ENCODE peak calls at places on chromosome 7, in five cellular contexts. F, X, E, L and R are unnamed samples. For H3K4me1, the result is how much of the 10 kb centered on the place peaks cover.

GRCh38 chr7:22859676-22860290 is 37.1 kb upstream of the TOMM7 start:
- DNase-seq in F (no peak), X (no peak), E (no peak), L (no peak), R (no peak)

GRCh38 chr7:69773535-69774225 is 175.4 kb downstream of the AUTS2 start:
- DNase-seq in F (peak), X (no peak), E (no peak), L (no peak), R (no peak)

GRCh38 chr7:143493755-143494154 is 16.1 kb downstream of the TAS2R41 start:
- DNase-seq in F (no peak), X (no peak), E (no peak), L (no peak), R (no peak)

GRCh38 chr7:154743211-154743610 is 259.7 kb downstream of the PAXIP1 start:
- DNase-seq in F (no peak), X (no peak), E (no peak), L (no peak), R (no peak)

GRCh38 chr7:7104314-7104698 is 78.0 kb upstream of the C1GALT1 start:
- DNase-seq in F (no peak), X (no peak), E (no peak), L (no peak), R (no peak)

GRCh38 chr7:148147438-148147837 is 443.1 kb upstream of the C7orf33 start:
- DNase-seq in F (no peak), X (no peak), E (no peak), L (no peak), R (no peak)

GRCh38 chr7:50954716-50955115 is 172.0 kb upstream of the GRB10 start:
- DNase-seq in F (no peak), X (no peak), E (no peak), L (peak), R (no peak)

GRCh38 chr7:2708041-2708440 is 20.0 kb downstream of the AMZ1 start:
- DNase-seq in F (no peak), X (no peak), E (no peak), L (no peak), R (no peak)

GRCh38 chr7:69599211-69599878 is 1.1 kb downstream of the AUTS2 start:
- DNase-seq in F (peak), X (no peak), E (no peak), L (no peak), R (no peak)

GRCh38 chr7:106717997-106718871 is 57.3 kb upstream of the CCDC71L start:
- DNase-seq in F (no peak), X (peak), E (no peak), L (peak), R (no peak)

GRCh38 chr7:26853788-26854393 is 10.5 kb downstream of the SKAP2 start:
- DNase-seq in F (no peak), X (peak), E (no peak), L (no peak), R (no peak)

GRCh38 chr7:132614428-132615076 is 38.3 kb upstream of the PLXNA4 start:
- DNase-seq in F (peak), X (no peak), E (peak), L (peak), R (no peak)

GRCh38 chr7:55593515-55594318 is 21.4 kb upstream of the VOPP1 start:
- DNase-seq in F (no peak), X (peak), E (peak), L (peak), R (no peak)

GRCh38 chr7:90816511-90817142 is 220.5 kb downstream of the CDK14 start:
- DNase-seq in F (no peak), X (peak), E (no peak), L (no peak), R (no peak)

GRCh38 chr7:1679966-1680730 is 10.1 kb downstream of the ELFN1 start:
- DNase-seq in F (peak), X (no peak), E (no peak), L (no peak), R (no peak)

GRCh38 chr7:39062811-39063210 is 85.1 kb downstream of the POU6F2 start:
- DNase-seq in F (no peak), X (no peak), E (no peak), L (no peak), R (no peak)

GRCh38 chr7:145313601-145314000 is 477.7 kb upstream of the TPK1 start:
- DNase-seq in F (no peak), X (no peak), E (no peak), L (no peak), R (no peak)

GRCh38 chr7:139915301-139915863 is 86.3 kb downstream of the TBXAS1 start:
- DNase-seq in F (no peak), X (peak), E (no peak), L (no peak), R (no peak)

DNA sequence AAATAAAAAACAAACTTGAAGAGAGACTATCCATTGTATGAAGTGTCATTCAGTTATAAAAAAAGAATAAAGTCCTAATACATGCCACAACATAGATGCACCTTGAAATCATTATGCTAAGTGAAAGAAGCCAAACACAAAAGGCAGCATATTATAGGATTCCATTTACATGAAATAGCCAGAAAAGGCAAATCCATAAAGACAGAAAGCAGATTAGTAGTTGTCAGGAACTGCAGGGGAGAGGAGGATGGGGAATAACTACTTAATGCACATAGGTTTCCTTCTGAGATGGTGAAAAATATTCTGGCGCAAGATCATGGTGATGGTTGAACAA is 6.6 kb upstream of the PON1 start:
- DNase-seq in F (no peak), X (no peak), E (no peak), L (no peak), R (no peak)
- H3K4me3 ChIP-seq in F (peak), X (no peak), E (peak), L (no peak), R (peak)

GRCh38 chr7:35723011-35723410 is 28.1 kb upstream of the HERPUD2 start:
- DNase-seq in F (no peak), X (peak), E (no peak), L (no peak), R (no peak)
- H3K4me1 ChIP-seq in F (under half), X (under half), E (half or more), L (under half), R (under half)

GRCh38 chr7:5351508-5352265 is 68.9 kb downstream of the SLC29A4 start:
- DNase-seq in F (peak), X (peak), E (no peak), L (no peak), R (no peak)
- H3K4me3 ChIP-seq in F (no peak), X (no peak), E (no peak), L (no peak), R (no peak)

GRCh38 chr7:30163231-30163894 is 28.6 kb downstream of the MTURN start:
- DNase-seq in F (no peak), X (no peak), E (no peak), L (no peak), R (no peak)
- H3K4me1 ChIP-seq in F (under half), X (under half), E (under half), L (under half), R (under half)

DNA sequence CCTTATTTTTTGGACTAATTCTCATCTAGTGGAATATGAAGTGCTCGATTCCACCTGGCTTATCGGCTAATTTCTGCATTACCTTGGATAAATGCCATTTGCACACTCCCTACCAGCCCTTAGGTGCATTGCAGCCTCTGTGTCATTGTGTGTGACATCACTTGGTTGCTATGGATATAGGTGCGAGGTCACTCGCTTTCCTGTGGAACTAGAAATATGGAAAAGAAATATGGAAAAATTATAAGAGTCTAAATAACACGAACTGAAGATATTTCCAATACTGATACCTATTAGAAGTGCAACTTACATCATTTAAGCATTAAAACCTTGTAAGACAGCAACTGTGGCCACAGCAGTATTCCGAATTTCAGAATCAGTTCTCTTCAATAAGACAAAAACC is 2.0 kb downstream of the YWHAG start:
- DNase-seq in F (peak), X (peak), E (no peak), L (no peak), R (peak)
- H3K4me3 ChIP-seq in F (peak), X (peak), E (peak), L (no peak), R (peak)

GRCh38 chr7:130951976-130952313 is 217.9 kb upstream of the KLF14 start:
- DNase-seq in F (no peak), X (no peak), E (no peak), L (no peak), R (no peak)

GRCh38 chr7:130951303-130951975 is 217.4 kb upstream of the KLF14 start:
- DNase-seq in F (no peak), X (no peak), E (no peak), L (no peak), R (no peak)

GRCh38 chr7:130952477-130952876 is 218.5 kb upstream of the KLF14 start:
- DNase-seq in F (no peak), X (no peak), E (no peak), L (no peak), R (no peak)

GRCh38 chr7:130954918-130955559 is 221.0 kb upstream of the KLF14 start:
- DNase-seq in F (no peak), X (no peak), E (no peak), L (no peak), R (no peak)

GRCh38 chr7:130953193-130953592 is 219.2 kb upstream of the KLF14 start:
- DNase-seq in F (no peak), X (no peak), E (no peak), L (no peak), R (no peak)
- H3K4me1 ChIP-seq in F (under half), X (under half), E (half or more), L (under half), R (half or more)

DNA sequence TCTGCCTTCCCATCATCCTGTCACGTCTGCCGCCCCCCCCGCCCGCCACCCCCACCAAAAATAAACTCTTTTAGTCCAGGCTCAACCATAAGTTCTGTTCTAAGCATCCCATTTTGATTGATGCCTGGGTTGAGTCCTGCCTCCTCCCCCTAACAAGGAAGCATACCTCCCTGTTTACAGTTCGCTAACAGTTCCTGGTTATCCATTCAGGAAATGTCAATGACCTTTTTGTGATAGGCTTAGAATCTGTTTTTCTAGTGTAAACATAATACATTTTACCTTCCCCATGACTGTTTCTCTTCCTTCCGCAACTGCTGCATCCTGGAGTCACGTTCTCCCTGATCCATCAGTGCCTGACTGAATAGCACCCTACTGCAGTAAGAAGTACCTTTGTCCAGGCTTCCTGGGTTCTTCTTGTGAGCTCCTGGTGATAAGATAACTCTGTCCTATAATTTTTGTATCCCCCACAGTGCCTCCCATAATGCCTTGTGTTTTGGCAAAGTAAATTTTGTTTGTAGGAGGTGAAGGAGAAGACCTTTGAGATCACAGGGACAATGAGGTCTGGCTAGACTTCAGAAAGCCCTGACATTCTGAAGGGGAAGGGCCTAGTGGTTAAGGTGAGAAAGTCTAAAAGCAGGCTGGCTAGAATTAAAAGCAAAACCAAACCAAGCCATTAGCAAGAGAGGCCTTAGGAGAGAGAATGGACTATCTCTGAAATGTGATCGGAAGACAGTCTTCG is 7.3 kb downstream of the AGFG2 start:
- DNase-seq in F (no peak), X (no peak), E (no peak), L (no peak), R (no peak)
- H3K4me3 ChIP-seq in F (no peak), X (no peak), E (no peak), L (no peak), R (no peak)

GRCh38 chr7:45092100-45092930 is 3.5 kb upstream of the NACAD start:
- DNase-seq in F (peak), X (peak), E (no peak), L (no peak), R (no peak)
- H3K4me1 ChIP-seq in F (under half), X (under half), E (under half), L (under half), R (under half)

GRCh38 chr7:129388353-129389098 is 45.7 kb upstream of the STRIP2 start:
- DNase-seq in F (no peak), X (no peak), E (no peak), L (no peak), R (no peak)

GRCh38 chr7:129389829-129390228 is 44.4 kb upstream of the STRIP2 start:
- DNase-seq in F (no peak), X (no peak), E (no peak), L (no peak), R (no peak)

GRCh38 chr7:129386563-129386962 is 47.7 kb upstream of the STRIP2 start:
- DNase-seq in F (no peak), X (no peak), E (no peak), L (no peak), R (no peak)

GRCh38 chr7:129385598-129385997 is 48.6 kb upstream of the STRIP2 start:
- DNase-seq in F (no peak), X (no peak), E (no peak), L (no peak), R (no peak)

DNA sequence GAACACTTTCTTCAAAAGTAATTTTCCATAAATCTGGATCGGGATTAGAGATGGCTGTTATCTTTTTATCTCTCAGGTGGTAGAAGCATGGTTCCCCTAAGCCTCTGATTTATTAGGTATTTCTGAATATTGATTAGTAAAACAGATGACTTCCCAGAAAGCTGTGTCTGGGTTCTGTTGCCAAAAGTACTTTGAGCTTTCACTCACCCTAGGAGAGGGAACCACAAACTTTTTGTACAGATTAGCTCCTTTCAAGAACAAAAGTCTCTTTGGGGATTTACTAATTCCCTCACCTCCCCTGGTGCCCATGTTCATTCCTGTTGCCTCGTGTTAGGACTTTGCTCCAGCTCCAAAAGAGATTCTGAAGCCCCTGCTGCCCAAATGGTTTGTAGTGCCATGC is 46.7 kb upstream of the STRIP2 start:
- DNase-seq in F (no peak), X (no peak), E (no peak), L (no peak), R (no peak)
- H3K4me3 ChIP-seq in F (no peak), X (no peak), E (no peak), L (no peak), R (no peak)